ENCODE peak calls at places on chromosomes 11 and 22, in nine cellular contexts. N is cardiac fibroblast; E is sigmoid colon; A is astrocyte of the spinal cord; U is endothelial cell; Q is progenitor cell of endocrine pancreas; D is kidney; K is CD8-positive, alpha-beta T cell; H is fibroblast of villous mesenchyme. I is an unnamed sample.

GRCh38 chr11:16816358-16817270 is 78.2 kb downstream of the C11orf58 start:
- DNase-seq in U (no peak), D (peak), E (no peak), Q (no peak), N (no peak), K (no peak), H (no peak), A (no peak), I (no peak)

GRCh38 chr22:21641417-21641794 is 696 bp upstream of the SDF2L1 start:
- DNase-seq in K (no peak), E (no peak), U (peak), D (peak), Q (no peak), N (peak), A (peak), H (peak), I (peak)

GRCh38 chr11:114964676-114965214 is 286.4 kb downstream of the NXPE2 start:
- DNase-seq in Q (no peak), D (no peak), A (no peak), H (no peak), E (no peak), N (no peak), U (no peak), K (no peak), I (no peak)

GRCh38 chr22:44969817-44970216 is 40.0 kb downstream of the PHF21B start:
- DNase-seq in H (no peak), Q (no peak), E (no peak), K (no peak), N (no peak), D (no peak), A (no peak), U (no peak), I (no peak)

GRCh38 chr11:125223901-125224331 is 59.4 kb downstream of the PKNOX2 start:
- DNase-seq in E (no peak), Q (no peak), A (no peak), U (no peak), H (no peak), N (no peak), K (no peak), D (no peak), I (no peak)

GRCh38 chr11:76768091-76769047 is 14.8 kb upstream of the TSKU start:
- DNase-seq in A (no peak), K (no peak), D (no peak), Q (no peak), U (no peak), E (peak), H (no peak), N (no peak), I (no peak)

GRCh38 chr11:19756675-19757475 is 44.2 kb downstream of the NAV2 start:
- DNase-seq in H (peak), D (no peak), A (no peak), E (peak), U (no peak), Q (no peak), K (no peak), N (no peak), I (no peak)

GRCh38 chr11:841981-842369 is 354 bp downstream of the POLR2L start:
- DNase-seq in H (no peak), E (no peak), D (no peak), A (no peak), Q (no peak), K (no peak), N (no peak), U (no peak), I (no peak)

GRCh38 chr11:126969865-126970479 is 30.6 kb downstream of the KIRREL3 start:
- DNase-seq in U (peak), E (no peak), H (peak), N (peak), K (no peak), Q (no peak), A (peak), D (no peak), I (peak)

GRCh38 chr11:19242184-19242932 is 1.6 kb upstream of the E2F8 start:
- DNase-seq in H (no peak), K (no peak), A (no peak), Q (peak), N (no peak), E (no peak), D (no peak), U (peak), I (no peak)

GRCh38 chr11:113796663-113797259 is 17.2 kb downstream of the CLDN25 start:
- DNase-seq in D (no peak), H (peak), K (peak), N (peak), Q (no peak), U (peak), E (no peak), A (peak), I (peak)

GRCh38 chr11:116037851-116038250 is 533.6 kb upstream of the CADM1 start:
- DNase-seq in K (no peak), D (no peak), Q (no peak), H (no peak), E (no peak), A (peak), U (no peak), N (no peak), I (no peak)

GRCh38 chr22:37806409-37807338 is 1.1 kb upstream of the GCAT start:
- DNase-seq in A (peak), N (peak), Q (no peak), D (no peak), K (no peak), E (peak), U (peak), H (peak), I (no peak)

GRCh38 chr11:63841554-63841953 is 2.6 kb downstream of the MARK2 start:
- DNase-seq in A (peak), E (no peak), K (peak), U (no peak), H (no peak), D (no peak), Q (no peak), N (peak), I (peak)

GRCh38 chr11:44842219-44842618 is 108.5 kb downstream of the TP53I11 start:
- DNase-seq in E (no peak), K (no peak), D (no peak), A (peak), U (no peak), N (peak), H (peak), Q (no peak), I (no peak)

GRCh38 chr11:853682-854448 is 11.2 kb downstream of the TSPAN4 start:
- DNase-seq in N (no peak), E (no peak), U (no peak), K (no peak), H (no peak), A (no peak), Q (no peak), D (no peak), I (no peak)

GRCh38 chr11:32255876-32256275 is 165.0 kb downstream of the RCN1 start:
- DNase-seq in U (no peak), N (no peak), E (no peak), H (no peak), Q (no peak), A (no peak), K (no peak), D (no peak), I (no peak)

GRCh38 chr11:65412271-65413076 is 10.1 kb upstream of the NEAT1 start:
- DNase-seq in N (no peak), E (peak), K (no peak), A (no peak), H (no peak), U (no peak), D (peak), Q (no peak), I (no peak)

GRCh38 chr11:118180300-118180703 is 3.9 kb upstream of the SCN2B start:
- DNase-seq in Q (no peak), H (no peak), D (no peak), E (peak), K (no peak), U (peak), N (peak), A (no peak), I (no peak)

GRCh38 chr11:102268985-102269470 is 48.3 kb upstream of the BIRC3 start:
- DNase-seq in D (no peak), H (no peak), U (no peak), A (no peak), N (no peak), K (no peak), E (no peak), Q (no peak), I (no peak)

GRCh38 chr11:128841461-128842072 is 25.5 kb downstream of the KCNJ1 start:
- DNase-seq in A (no peak), N (no peak), D (no peak), E (no peak), Q (no peak), K (no peak), U (no peak), H (no peak), I (no peak)

GRCh38 chr11:58024601-58025091 is 965 bp downstream of the OR9Q1 start:
- DNase-seq in U (no peak), Q (no peak), K (no peak), H (peak), E (no peak), D (peak), N (peak), A (peak), I (no peak)

GRCh38 chr22:32828150-32828549 is 26.6 kb downstream of the TIMP3 start:
- DNase-seq in K (no peak), H (no peak), U (no peak), E (peak), N (peak), D (no peak), A (no peak), Q (no peak), I (no peak)

GRCh38 chr22:42344391-42344861 is 74.0 kb upstream of the TCF20 start:
- DNase-seq in U (no peak), A (peak), E (peak), D (no peak), N (no peak), K (no peak), Q (no peak), H (no peak), I (no peak)

GRCh38 chr11:32087602-32088001 is 3.3 kb upstream of the RCN1 start:
- DNase-seq in N (peak), E (no peak), D (no peak), K (no peak), A (peak), U (no peak), Q (no peak), H (peak), I (no peak)

GRCh38 chr22:24554316-24555159 is at the start of gene GUCD1:
- DNase-seq in Q (no peak), A (peak), K (peak), N (peak), D (no peak), E (no peak), U (no peak), H (peak), I (peak)

GRCh38 chr22:49767355-49768062 is 60.2 kb downstream of the BRD1 start:
- DNase-seq in K (no peak), H (peak), U (peak), E (peak), Q (no peak), N (peak), A (peak), D (peak), I (peak)

GRCh38 chr11:64186205-64187165 is 514 bp downstream of the STIP1 start:
- DNase-seq in H (peak), Q (no peak), K (peak), E (peak), A (no peak), N (peak), D (no peak), U (no peak), I (no peak)

GRCh38 chr11:9203715-9204311 is 61.3 kb downstream of the DENND5A start:
- DNase-seq in N (no peak), A (no peak), D (no peak), U (no peak), E (no peak), Q (no peak), K (peak), H (no peak), I (no peak)

GRCh38 chr11:84261707-84262106 is 975.5 kb upstream of the CCDC90B start:
- DNase-seq in D (no peak), U (peak), Q (no peak), H (no peak), A (no peak), E (no peak), K (no peak), N (peak), I (no peak)

GRCh38 chr11:9895016-9895415 is 231.1 kb downstream of the SWAP70 start:
- DNase-seq in U (no peak), H (peak), Q (no peak), D (no peak), K (no peak), A (no peak), E (no peak), N (peak), I (no peak)

DNA sequence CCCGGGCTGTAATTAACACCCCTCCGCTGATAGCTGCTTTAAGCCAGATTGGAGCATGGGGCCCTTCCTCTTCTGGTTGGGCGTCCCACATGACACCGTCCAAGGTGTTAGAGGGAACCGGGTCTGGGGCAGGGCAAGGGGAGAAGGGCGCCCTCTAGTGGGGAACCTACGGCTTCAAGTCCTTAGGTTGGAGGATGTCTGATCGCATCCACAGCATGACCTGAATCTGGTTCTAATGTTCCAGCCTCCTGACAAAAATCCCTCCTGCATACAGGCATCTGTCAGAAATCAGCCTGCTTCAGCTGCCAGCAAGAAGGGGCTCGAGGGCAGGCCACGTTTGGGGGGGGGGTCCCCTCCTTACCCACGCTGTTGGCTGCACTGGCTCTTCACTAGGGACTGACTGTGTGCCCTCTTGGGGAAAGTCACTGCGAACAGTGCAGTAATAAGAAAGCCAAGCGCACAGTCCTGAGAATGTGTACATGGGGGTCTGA is 94.2 kb upstream of the TBCEL start:
- DNase-seq in U (peak), Q (peak), A (peak), E (no peak), H (peak), K (peak), N (peak), D (no peak), I (peak)
- TF ChIP-seq CTCF in U (peak), Q (peak), A (peak), E (no peak), H (peak), K (peak), N (peak), D (peak), I (no peak)

GRCh38 chr11:133930767-133931448 is 25.9 kb downstream of the IGSF9B start:
- DNase-seq in A (no peak), H (peak), D (no peak), N (peak), K (no peak), E (no peak), U (peak), Q (no peak), I (no peak)
- TF ChIP-seq CTCF in A (peak), H (peak), D (no peak), N (peak), K (no peak), E (peak), U (peak), Q (peak), I (no peak)

GRCh38 chr11:4202749-4203148 is 108.2 kb downstream of the RRM1 start:
- DNase-seq in K (no peak), A (no peak), Q (no peak), D (no peak), U (no peak), N (no peak), H (no peak), E (no peak), I (no peak)

GRCh38 chr11:4203603-4204360 is 109.2 kb downstream of the RRM1 start:
- DNase-seq in E (no peak), A (no peak), K (no peak), N (no peak), Q (no peak), H (no peak), U (no peak), D (no peak), I (no peak)
- TF ChIP-seq CTCF in E (no peak), A (no peak), K (no peak), N (no peak), Q (peak), H (peak), U (no peak), D (no peak), I (no peak)

GRCh38 chr11:98455500-98456186 is 565.1 kb upstream of the CNTN5 start:
- DNase-seq in N (no peak), U (no peak), E (no peak), H (no peak), A (no peak), Q (no peak), K (no peak), D (no peak), I (no peak)
- TF ChIP-seq CTCF in N (no peak), U (no peak), E (no peak), H (no peak), A (no peak), Q (peak), K (no peak), D (peak), I (no peak)

GRCh38 chr22:39292561-39293074 is 26.8 kb downstream of the RPL3 start:
- DNase-seq in E (peak), K (no peak), D (peak), A (peak), H (peak), Q (no peak), U (peak), N (peak), I (peak)

GRCh38 chr22:39290724-39291161 is 28.7 kb downstream of the RPL3 start:
- DNase-seq in Q (no peak), U (no peak), D (peak), A (peak), H (peak), K (no peak), E (peak), N (peak), I (peak)

GRCh38 chr22:39292002-39292401 is 27.4 kb downstream of the RPL3 start:
- DNase-seq in K (no peak), A (no peak), U (no peak), N (no peak), H (no peak), E (no peak), D (peak), Q (no peak), I (peak)

GRCh38 chr22:39290248-39290720 is 29.1 kb downstream of the RPL3 start:
- DNase-seq in U (no peak), E (no peak), H (no peak), Q (no peak), D (no peak), A (no peak), K (no peak), N (no peak), I (peak)

DNA sequence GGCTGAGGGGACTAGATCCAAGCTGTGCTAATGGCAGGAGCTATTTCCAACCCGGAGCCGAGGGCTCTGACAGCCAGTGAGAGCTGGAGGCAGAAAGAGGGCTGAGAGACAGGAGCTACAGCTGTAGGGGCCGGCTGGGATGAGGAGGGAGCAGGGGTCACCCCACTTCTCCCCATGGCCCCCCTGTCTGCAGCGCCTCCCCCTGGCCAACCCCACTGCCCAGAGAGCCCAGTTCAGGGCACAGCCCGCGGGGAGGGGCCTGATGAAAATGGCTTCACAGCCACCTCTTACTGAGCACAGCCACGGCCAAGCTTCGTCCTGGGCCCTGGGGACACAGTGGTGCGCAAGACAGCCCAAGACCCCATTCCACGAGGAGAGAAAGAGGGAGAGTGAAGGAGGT is 27.9 kb downstream of the RPL3 start:
- DNase-seq in Q (no peak), E (no peak), H (no peak), A (no peak), D (no peak), U (no peak), K (no peak), N (no peak), I (no peak)
- TF ChIP-seq CTCF in Q (no peak), E (no peak), H (no peak), A (no peak), D (no peak), U (no peak), K (no peak), N (no peak), I (peak)

GRCh38 chr11:119623682-119624081 is 105.3 kb downstream of the NECTIN1 start:
- DNase-seq in U (no peak), N (no peak), E (no peak), H (no peak), K (no peak), Q (no peak), A (no peak), D (no peak), I (no peak)

GRCh38 chr11:119626197-119626909 is 102.6 kb downstream of the NECTIN1 start:
- DNase-seq in A (no peak), D (no peak), E (no peak), N (no peak), U (no peak), Q (no peak), H (no peak), K (no peak), I (no peak)

GRCh38 chr11:119622454-119623143 is 106.4 kb downstream of the NECTIN1 start:
- DNase-seq in U (no peak), D (no peak), Q (no peak), H (no peak), N (no peak), A (no peak), K (no peak), E (no peak), I (no peak)

GRCh38 chr11:119625206-119625988 is 103.6 kb downstream of the NECTIN1 start:
- DNase-seq in H (no peak), U (no peak), N (peak), D (no peak), K (no peak), E (peak), A (no peak), Q (no peak), I (no peak)

DNA sequence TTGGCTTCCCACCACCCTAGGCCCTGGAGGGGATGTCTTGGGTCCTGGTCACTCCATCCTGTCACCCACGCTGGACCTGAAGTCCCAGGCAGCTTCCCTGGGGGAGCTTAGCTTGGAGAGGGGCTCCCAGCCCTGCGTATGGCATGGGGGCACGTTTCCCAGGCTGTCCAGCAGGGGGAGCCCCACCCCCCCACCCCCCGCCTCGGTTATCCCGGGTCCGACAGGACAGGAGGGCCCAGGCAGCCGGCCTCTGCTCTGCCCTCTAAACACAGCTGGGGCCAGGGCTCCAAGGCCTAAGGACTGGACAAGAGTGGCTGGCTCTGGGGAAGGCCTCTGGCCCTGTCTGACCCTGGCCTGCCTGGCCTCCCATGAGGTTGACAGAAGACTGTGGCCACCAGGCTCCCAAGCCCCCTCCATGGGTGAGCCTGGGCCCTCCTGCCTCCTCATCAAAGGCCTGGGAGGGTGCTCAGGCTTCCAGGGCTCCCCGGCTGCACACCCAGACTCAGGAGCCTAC is 104.8 kb downstream of the NECTIN1 start:
- DNase-seq in D (no peak), E (peak), Q (no peak), H (no peak), U (no peak), K (no peak), A (no peak), N (no peak), I (no peak)
- TF ChIP-seq CTCF in D (peak), E (no peak), Q (peak), H (peak), U (peak), K (peak), A (peak), N (peak), I (peak)

DNA sequence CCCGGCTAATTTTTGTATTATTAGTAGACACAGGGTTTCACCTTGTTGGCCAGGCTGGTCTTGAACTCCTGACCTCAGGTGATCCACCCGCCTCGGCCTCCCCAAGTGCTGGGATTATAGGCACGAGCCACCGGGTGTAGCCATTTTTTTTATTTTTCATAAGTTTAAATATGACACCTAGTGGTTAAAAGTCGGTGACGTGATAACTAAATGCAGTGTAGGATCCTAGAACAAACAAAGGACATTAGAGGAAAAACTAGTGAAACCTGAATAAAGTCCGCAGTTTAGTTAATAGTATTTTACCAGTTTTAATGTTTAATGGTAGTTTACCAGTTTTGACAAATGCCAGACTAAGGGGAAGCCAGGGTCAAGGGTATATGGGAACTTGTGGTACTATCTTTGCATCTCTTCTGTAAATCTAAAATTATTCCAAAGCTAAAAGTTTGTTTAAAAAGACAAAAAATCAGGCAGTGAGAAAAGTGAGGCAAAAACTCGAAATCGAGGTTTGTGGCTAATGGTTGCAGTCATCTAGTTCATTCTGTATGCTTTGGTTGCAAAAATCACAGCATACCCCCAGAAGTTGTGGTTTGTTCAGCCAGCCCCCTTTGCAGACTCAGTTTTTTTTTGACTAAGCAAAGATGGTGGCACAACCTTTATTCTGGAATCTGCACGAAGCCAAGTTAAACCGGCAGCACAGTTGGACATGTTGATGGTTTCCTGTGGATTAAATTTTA is 29.6 kb downstream of the TOM1 start:
- DNase-seq in E (no peak), H (no peak), K (no peak), A (no peak), Q (no peak), U (no peak), N (no peak), D (peak), I (no peak)
- TF ChIP-seq CTCF in E (no peak), H (no peak), K (no peak), A (no peak), Q (no peak), U (no peak), N (no peak), D (no peak), I (no peak)

I was measured in Calu3.